ENCODE peak calls at places on chromosome 5, in eight cellular contexts. P is NCI-H774; U is NCI-H1694; R is kidney tubule cell; L is activated T-cell treated with anti-CD3 and anti-CD28 coated beads for 1 hour; E is skeletal muscle cell; A is body of pancreas; S is stimulated activated CD4-positive, alpha-beta T cell treated with anti-CD3 and anti-CD28 coated beads, Interleukin-1b, Interleukin-23, amount 100 ng/mL, for 48 hours. D is an unnamed sample.
A peak's percentile ranks its signal among the peaks of the same experiment; 100 is the strongest.

GRCh38 chr5:159971514-159971913 is 37.4 kb upstream of the TTC1 start:
- DNase-seq in P (no peak), U (no peak), R (no peak), L (no peak), E (no peak), A (no peak), S (no peak), D (no peak)

GRCh38 chr5:62376064-62376463 is 27.6 kb downstream of the DIMT1 start:
- DNase-seq in P (no peak), U (no peak), R (peak; percentile 49), L (no peak), E (no peak), A (no peak), S (no peak), D (no peak)

GRCh38 chr5:14142202-14142855 is 813 bp upstream of the TRIO start:
- DNase-seq in P (no peak), U (no peak), R (no peak), L (no peak), E (no peak), A (no peak), S (no peak), D (no peak)

GRCh38 chr5:138032572-138033274 is at the start of gene FAM13B:
- DNase-seq in P (peak; percentile 68), U (peak; percentile 20), R (peak; percentile 83), L (peak; percentile 69), E (peak; percentile 16), A (peak; percentile 79), S (peak; percentile 82), D (peak; percentile 90)

GRCh38 chr5:127935398-127935797 is 148.2 kb upstream of the SLC12A2 start:
- DNase-seq in P (no peak), U (no peak), R (peak; percentile 19), L (no peak), E (no peak), A (no peak), S (no peak), D (no peak)

GRCh38 chr5:31860726-31861432 is 221.9 kb downstream of the PDZD2 start:
- DNase-seq in P (no peak), U (no peak), R (peak; percentile 51), L (no peak), E (no peak), A (no peak), S (peak; percentile 6), D (no peak)

GRCh38 chr5:15014809-15015208 is 143.2 kb upstream of the ANKH start:
- DNase-seq in P (no peak), U (no peak), R (peak; percentile 69), L (no peak), E (no peak), A (no peak), S (no peak), D (no peak)

GRCh38 chr5:91214571-91214970 is 168.5 kb downstream of the ARRDC3 start:
- DNase-seq in P (no peak), U (no peak), R (no peak), L (no peak), E (no peak), A (no peak), S (no peak), D (no peak)

GRCh38 chr5:57853929-57854697 is 371.5 kb upstream of the ACTBL2 start:
- DNase-seq in P (no peak), U (no peak), R (no peak), L (no peak), E (no peak), A (no peak), S (no peak), D (no peak)

GRCh38 chr5:113294341-113295110 is 140.3 kb downstream of the TSSK1B start:
- DNase-seq in P (no peak), U (peak; percentile 48), R (peak; percentile 88), L (peak; percentile 60), E (peak; percentile 76), A (peak; percentile 75), S (peak; percentile 77), D (peak; percentile 83)

GRCh38 chr5:56088967-56089829 is 94.4 kb upstream of the IL6ST start:
- DNase-seq in P (no peak), U (no peak), R (peak; percentile 78), L (no peak), E (no peak), A (no peak), S (peak; percentile 58), D (peak; percentile 71)

GRCh38 chr5:141420855-141421488 is at the start of gene PCDHGA11:
- DNase-seq in P (no peak), U (no peak), R (peak; percentile 56), L (peak; percentile 22), E (peak; percentile 36), A (no peak), S (peak; percentile 53), D (peak; percentile 71)

GRCh38 chr5:132260051-132260450 is 2.6 kb downstream of the PDLIM4 start:
- DNase-seq in P (no peak), U (no peak), R (peak; percentile 86), L (no peak), E (no peak), A (no peak), S (no peak), D (no peak)

GRCh38 chr5:71924980-71925379 is 182.3 kb upstream of the MAP1B start:
- DNase-seq in P (peak; percentile 11), U (no peak), R (peak; percentile 61), L (no peak), E (peak; percentile 61), A (no peak), S (no peak), D (no peak)

GRCh38 chr5:81207009-81207408 is 26.1 kb upstream of the CKMT2 start:
- DNase-seq in P (no peak), U (no peak), R (peak; percentile 8), L (no peak), E (no peak), A (no peak), S (no peak), D (no peak)

GRCh38 chr5:133458435-133458834 is 153.9 kb downstream of the FSTL4 start:
- DNase-seq in P (no peak), U (no peak), R (no peak), L (no peak), E (no peak), A (no peak), S (no peak), D (no peak)